ENCODE peak calls at places on chromosomes 7 and 10, in seven cellular contexts. K, W, U, D, E, M and Q are unnamed samples.
A peak's percentile ranks its signal among the peaks of the same experiment; 100 is the strongest.

GRCh38 chr10:33753389-33753788 is 418.9 kb upstream of the NRP1 start:
- DNase-seq in K (no peak), W (no peak), U (no peak), D (no peak), E (no peak), M (no peak), Q (no peak)

GRCh38 chr7:19110778-19111175 is 6.7 kb downstream of the TWIST1 start:
- DNase-seq in K (no peak), W (no peak), U (no peak), D (no peak), E (no peak), M (no peak), Q (peak; percentile 29)

GRCh38 chr10:19453967-19454366 is 362.3 kb upstream of the PLXDC2 start:
- DNase-seq in K (no peak), W (no peak), U (no peak), D (no peak), E (no peak), M (no peak), Q (no peak)

GRCh38 chr7:139753693-139754111 is 24.1 kb downstream of the HIPK2 start:
- DNase-seq in K (no peak), W (no peak), U (no peak), D (no peak), E (no peak), M (no peak), Q (no peak)

GRCh38 chr7:141665208-141666035 is 36.5 kb downstream of the DENND11 start:
- DNase-seq in K (no peak), W (no peak), U (no peak), D (no peak), E (no peak), M (no peak), Q (no peak)

GRCh38 chr10:126331101-126331500 is 57.2 kb downstream of the ADAM12 start:
- DNase-seq in K (no peak), W (peak; percentile 85), U (no peak), D (peak; percentile 34), E (no peak), M (peak; percentile 60), Q (no peak)

GRCh38 chr7:157224627-157225026 is 85.9 kb downstream of the UBE3C start:
- DNase-seq in K (no peak), W (peak; percentile 59), U (no peak), D (peak; percentile 42), E (no peak), M (peak; percentile 10), Q (no peak)

GRCh38 chr7:79241288-79242055 is 212.0 kb downstream of the MAGI2 start:
- DNase-seq in K (no peak), W (peak; percentile 82), U (no peak), D (peak; percentile 57), E (no peak), M (no peak), Q (no peak)

GRCh38 chr10:30185916-30186315 is 126.5 kb upstream of the JCAD start:
- DNase-seq in K (no peak), W (peak; percentile 90), U (no peak), D (peak; percentile 85), E (no peak), M (no peak), Q (no peak)

GRCh38 chr10:70053212-70053895 is 708 bp downstream of the MACROH2A2 start:
- DNase-seq in K (no peak), W (no peak), U (no peak), D (peak; percentile 22), E (peak; percentile 42), M (no peak), Q (peak; percentile 45)

GRCh38 chr10:60968504-60968903 is 24.5 kb upstream of the RHOBTB1 start:
- DNase-seq in K (no peak), W (no peak), U (no peak), D (no peak), E (no peak), M (no peak), Q (no peak)

GRCh38 chr7:129784437-129784782 is 168.3 kb downstream of the UBE2H start:
- DNase-seq in K (no peak), W (no peak), U (no peak), D (no peak), E (no peak), M (no peak), Q (no peak)

GRCh38 chr7:115679976-115680375 is 350.6 kb downstream of the TFEC start:
- DNase-seq in K (peak; percentile 90), W (peak; percentile 59), U (no peak), D (peak; percentile 48), E (peak; percentile 39), M (peak; percentile 68), Q (peak; percentile 30)

GRCh38 chr10:61139230-61139928 is 195.4 kb upstream of the RHOBTB1 start:
- DNase-seq in K (peak; percentile 34), W (no peak), U (no peak), D (no peak), E (no peak), M (no peak), Q (no peak)

GRCh38 chr10:117264776-117265175 is 23.9 kb downstream of the SLC18A2 start:
- DNase-seq in K (no peak), W (no peak), U (no peak), D (no peak), E (no peak), M (no peak), Q (no peak)

GRCh38 chr10:110205051-110205675 is 2.2 kb upstream of the MXI1 start:
- DNase-seq in K (no peak), W (no peak), U (no peak), D (no peak), E (no peak), M (no peak), Q (no peak)

GRCh38 chr10:124565565-124566221 is 104.1 kb downstream of the LHPP start:
- DNase-seq in K (peak; percentile 89), W (no peak), U (peak; percentile 53), D (no peak), E (peak; percentile 87), M (peak; percentile 71), Q (peak; percentile 36)

GRCh38 chr10:110803830-110804338 is 67.8 kb upstream of the PDCD4 start:
- DNase-seq in K (peak; percentile 81), W (peak; percentile 24), U (peak; percentile 17), D (peak; percentile 63), E (peak; percentile 70), M (peak; percentile 51), Q (peak; percentile 27)

GRCh38 chr10:31121797-31122586 is 90.3 kb upstream of the ZNF438 start:
- DNase-seq in K (no peak), W (peak; percentile 46), U (no peak), D (no peak), E (no peak), M (no peak), Q (no peak)

GRCh38 chr10:4254101-4254994 is 469.3 kb upstream of the KLF6 start:
- DNase-seq in K (no peak), W (peak; percentile 99), U (no peak), D (peak; percentile 83), E (no peak), M (no peak), Q (no peak)

GRCh38 chr10:29590598-29591415 is 44.0 kb downstream of the SVIL start:
- DNase-seq in K (peak; percentile 51), W (peak; percentile 86), U (no peak), D (peak; percentile 66), E (no peak), M (peak; percentile 79), Q (peak; percentile 51)

DNA sequence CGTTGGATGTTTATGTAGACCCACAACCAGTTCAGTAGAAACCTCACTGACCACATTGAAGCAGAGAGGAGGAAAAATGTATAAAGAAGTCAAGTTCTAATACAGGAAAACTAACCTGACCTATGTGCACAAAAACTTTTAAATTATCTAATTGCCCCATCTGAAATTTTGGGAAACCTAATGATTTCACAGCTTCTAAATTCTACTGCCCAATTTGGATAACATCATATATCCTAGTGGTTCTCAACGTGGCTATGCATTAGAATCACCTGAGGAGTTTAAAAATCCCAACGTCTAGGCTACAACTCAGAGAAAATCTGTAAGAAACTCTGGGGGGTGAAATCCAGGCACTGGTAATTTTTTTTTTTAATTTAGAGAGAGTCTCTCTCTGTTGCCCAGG is 7.3 kb downstream of the AKR1B10 start:
- DNase-seq in K (no peak), W (no peak), U (no peak), D (no peak), E (no peak), M (no peak), Q (no peak)
- H3K23ac ChIP-seq in K (no peak overlapping the region), W (no peak overlapping the region), U (no peak overlapping the region), D (no peak overlapping the region), E (no peak overlapping the region), M (no peak overlapping the region), Q (no peak overlapping the region)

DNA sequence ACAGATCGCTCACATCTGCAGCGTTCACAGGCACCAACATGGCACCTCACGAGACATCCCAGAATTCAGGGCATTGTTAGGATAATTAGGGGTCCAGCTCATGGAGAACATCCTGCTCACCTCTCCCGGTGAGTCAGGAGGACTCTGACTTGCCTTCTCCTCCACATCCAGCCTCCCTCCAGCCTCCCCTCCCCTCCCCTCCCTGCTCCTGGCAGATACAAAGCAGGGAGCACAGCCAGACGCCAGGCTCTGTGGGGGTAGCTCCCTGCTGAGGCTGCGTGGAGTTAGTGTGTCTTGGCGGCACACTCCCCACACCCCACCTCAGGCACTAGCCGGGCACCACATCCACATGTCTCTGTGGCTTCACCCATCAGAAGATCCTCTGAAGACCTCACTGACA is 320.6 kb downstream of the CXCL12 start:
- DNase-seq in K (no peak), W (no peak), U (no peak), D (no peak), E (no peak), M (no peak), Q (no peak)
- H2BK5ac ChIP-seq in K (no peak overlapping the region), W (no peak overlapping the region), U (no peak overlapping the region), D (no peak overlapping the region), E (no peak overlapping the region), M (no peak overlapping the region), Q (no peak overlapping the region)

DNA sequence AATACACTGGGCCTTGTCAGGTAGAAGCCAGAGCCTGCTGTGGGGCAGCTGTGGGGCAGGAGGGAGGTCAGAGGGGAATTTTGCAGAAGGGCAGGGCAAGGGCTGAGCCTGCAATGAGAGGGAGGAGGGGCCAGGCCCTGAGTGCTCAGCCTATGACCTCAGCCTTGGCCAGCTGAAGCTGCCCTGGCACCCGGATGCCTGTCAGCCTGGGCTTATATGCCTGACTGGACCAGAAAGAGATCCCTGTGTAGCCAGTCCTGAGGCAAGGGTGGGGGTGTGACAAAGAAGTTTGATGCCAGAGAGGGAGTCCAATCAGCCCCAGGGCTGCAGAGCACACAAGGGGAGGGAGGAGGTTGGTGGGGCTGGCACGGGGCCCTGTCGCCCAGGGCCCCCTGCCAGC is 22.3 kb upstream of the PRRT4 start:
- DNase-seq in K (peak; percentile 53), W (no peak), U (no peak), D (no peak), E (no peak), M (no peak), Q (no peak)
- H3K23ac ChIP-seq in K (no peak overlapping the region), W (no peak overlapping the region), U (no peak overlapping the region), D (no peak overlapping the region), E (no peak overlapping the region), M (no peak overlapping the region), Q (no peak overlapping the region)

DNA sequence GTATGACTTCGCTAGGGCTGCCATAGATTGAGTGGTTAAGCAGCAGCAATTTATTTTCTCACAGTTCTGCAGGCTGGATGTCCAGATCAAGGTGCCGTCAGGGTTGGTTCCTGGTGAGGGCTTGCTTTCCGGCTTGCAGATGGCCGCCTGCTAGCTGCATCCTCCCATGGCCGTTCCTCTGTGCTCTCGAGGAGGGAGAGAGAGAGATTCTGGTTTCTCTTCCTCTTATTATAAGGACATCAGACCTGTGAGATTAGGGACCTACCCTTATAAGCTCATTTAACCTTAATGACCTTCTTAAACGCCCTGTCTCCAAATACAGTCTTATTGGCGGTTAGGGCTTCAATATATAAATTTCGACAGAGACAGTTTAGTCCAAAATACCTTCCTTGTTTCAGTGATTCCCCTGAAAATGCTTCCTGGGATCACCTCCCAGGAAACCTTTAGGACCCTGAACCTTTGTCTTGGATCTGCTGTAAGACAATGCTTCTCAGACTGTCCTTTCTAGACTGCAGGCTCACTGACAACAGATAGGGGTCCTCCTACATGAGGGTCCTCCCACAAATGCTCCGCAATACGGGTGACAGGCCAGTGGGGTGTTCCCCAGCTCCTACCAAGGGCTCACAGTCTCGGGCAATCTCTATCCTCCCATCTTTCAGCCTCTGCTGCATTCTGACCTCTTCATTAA is 82.5 kb upstream of the BAIAP2L1 start:
- DNase-seq in K (peak; percentile 40), W (no peak), U (no peak), D (no peak), E (peak; percentile 47), M (no peak), Q (no peak)
- H2BK5ac ChIP-seq in K (no peak overlapping the region), W (no peak overlapping the region), U (no peak overlapping the region), D (no peak overlapping the region), E (no peak overlapping the region), M (no peak overlapping the region), Q (no peak overlapping the region)